ENCODE peak calls at places on chromosomes 4 and X, in five cellular contexts. W is tibial artery, O is NCI-H2171, Z is lung microvascular endothelial cell, Q is cerebellum. T is an unnamed sample.

GRCh38 chr4:151409470-151410313 is 716 bp downstream of the FHIP1A start:
- DNase-seq in Z (no peak), W (peak), O (no peak), Q (peak), T (no peak)

GRCh38 chr4:688695-689497 is at the start of gene SLC49A3:
- DNase-seq in Z (peak), Q (no peak), O (no peak), W (no peak), T (no peak)

GRCh38 chr4:47425628-47426027 is 37.9 kb downstream of the COMMD8 start:
- DNase-seq in W (no peak), Q (no peak), Z (no peak), O (no peak), T (no peak)

GRCh38 chrX:102085706-102086105 is 39.8 kb upstream of the TCEAL2 start:
- DNase-seq in O (no peak), W (no peak), Z (peak), Q (no peak), T (no peak)

GRCh38 chrX:130523460-130524394 is 121.9 kb downstream of the RBMX2 start:
- DNase-seq in W (peak), Q (peak), Z (no peak), O (no peak), T (no peak)

GRCh38 chr4:3745886-3746656 is 20.1 kb upstream of the ADRA2C start:
- DNase-seq in W (no peak), O (no peak), Z (no peak), Q (no peak), T (no peak)

GRCh38 chr4:835148-836002 is 9.4 kb upstream of the CPLX1 start:
- DNase-seq in Z (no peak), Q (no peak), O (peak), W (no peak), T (no peak)

GRCh38 chr4:98728433-98728832 is 70.0 kb upstream of the TSPAN5 start:
- DNase-seq in O (no peak), Z (peak), Q (no peak), W (no peak), T (peak)

GRCh38 chrX:47198026-47198686 is 4.5 kb downstream of the UBA1 start:
- DNase-seq in Q (no peak), W (no peak), Z (no peak), O (no peak), T (no peak)

GRCh38 chrX:77085372-77085771 is 361.8 kb upstream of the FGF16 start:
- DNase-seq in W (no peak), O (no peak), Q (no peak), Z (peak), T (no peak)

GRCh38 chr4:74206088-74206826 is 48.3 kb downstream of the MTHFD2L start:
- DNase-seq in Z (no peak), Q (no peak), O (no peak), W (no peak), T (peak)

GRCh38 chr4:108959497-108959896 is 196.6 kb upstream of the ETNPPL start:
- DNase-seq in O (no peak), W (no peak), Q (no peak), Z (no peak), T (no peak)

GRCh38 chrX:79367907-79368306 is 773 bp upstream of the ITM2A start:
- DNase-seq in Z (peak), W (no peak), O (no peak), Q (no peak), T (no peak)

GRCh38 chr4:173866289-173866688 is 336.3 kb upstream of the HAND2 start:
- DNase-seq in Q (no peak), W (no peak), Z (no peak), O (no peak), T (no peak)

GRCh38 chr4:168437192-168437938 is 42.9 kb downstream of the DDX60L start:
- DNase-seq in Q (no peak), Z (no peak), W (no peak), O (no peak), T (no peak)